ENCODE peak calls at places on chromosomes 13 and 19, in six cellular contexts. H, Z, S, X, F and B are unnamed samples.

GRCh38 chr19:5294403-5295160 is 46.0 kb downstream of the PTPRS start:
- DNase-seq in H (no peak), Z (no peak), S (no peak), X (no peak), F (no peak), B (no peak)

GRCh38 chr13:36418022-36418805 is 14.1 kb upstream of the CCNA1 start:
- DNase-seq in H (peak), Z (no peak), S (no peak), X (peak), F (no peak), B (no peak)

GRCh38 chr13:42007844-42008243 is 40.6 kb upstream of the DGKH start:
- DNase-seq in H (no peak), Z (peak), S (no peak), X (no peak), F (no peak), B (no peak)

GRCh38 chr19:5048727-5049553 is 80.0 kb downstream of the KDM4B start:
- DNase-seq in H (no peak), Z (no peak), S (no peak), X (no peak), F (no peak), B (no peak)

GRCh38 chr13:28566283-28566682 is 71.4 kb upstream of the FLT1 start:
- DNase-seq in H (no peak), Z (no peak), S (no peak), X (no peak), F (no peak), B (no peak)

GRCh38 chr13:51900471-51900870 is 38.7 kb downstream of the CCDC70 start:
- DNase-seq in H (no peak), Z (no peak), S (no peak), X (no peak), F (no peak), B (no peak)

GRCh38 chr19:16204005-16204294 is 6.2 kb downstream of the AP1M1 start:
- DNase-seq in H (no peak), Z (no peak), S (no peak), X (no peak), F (no peak), B (no peak)

GRCh38 chr13:48574036-48574796 is 41.3 kb upstream of the RCBTB2 start:
- DNase-seq in H (no peak), Z (no peak), S (no peak), X (no peak), F (no peak), B (no peak)

GRCh38 chr13:81406639-81407292 is 1065.8 kb upstream of the SPRY2 start:
- DNase-seq in H (no peak), Z (no peak), S (no peak), X (no peak), F (no peak), B (no peak)

GRCh38 chr13:87884874-87885273 is 213.7 kb downstream of the SLITRK5 start:
- DNase-seq in H (no peak), Z (no peak), S (peak), X (peak), F (peak), B (no peak)

GRCh38 chr13:101452519-101453485 is at the start of gene ITGBL1:
- DNase-seq in H (no peak), Z (no peak), S (no peak), X (no peak), F (no peak), B (no peak)

GRCh38 chr13:113758651-113759524 is at the start of gene TMEM255B:
- DNase-seq in H (peak), Z (no peak), S (peak), X (no peak), F (peak), B (peak)

GRCh38 chr19:17235618-17236413 is 9.8 kb downstream of the OCEL1 start:
- DNase-seq in H (peak), Z (no peak), S (peak), X (peak), F (peak), B (peak)

GRCh38 chr19:34017024-34017423 is 155.3 kb upstream of the LSM14A start:
- DNase-seq in H (no peak), Z (no peak), S (no peak), X (peak), F (no peak), B (no peak)

GRCh38 chr19:39197808-39198207 is 1.0 kb downstream of the NCCRP1 start:
- DNase-seq in H (no peak), Z (no peak), S (no peak), X (no peak), F (no peak), B (no peak)

GRCh38 chr19:51259348-51260245 is 8.7 kb downstream of the SIGLECL1 start:
- DNase-seq in H (peak), Z (no peak), S (peak), X (peak), F (no peak), B (no peak)

GRCh38 chr13:77479326-77479725 is 56.2 kb upstream of the SCEL start:
- DNase-seq in H (no peak), Z (no peak), S (no peak), X (no peak), F (no peak), B (no peak)

GRCh38 chr19:35249146-35249847 is 495 bp downstream of the LSR start:
- DNase-seq in H (no peak), Z (peak), S (no peak), X (peak), F (no peak), B (no peak)

GRCh38 chr19:48506138-48506733 is 5.4 kb downstream of the LMTK3 start:
- DNase-seq in H (no peak), Z (no peak), S (no peak), X (peak), F (peak), B (no peak)

GRCh38 chr13:78660130-78660857 is 1.3 kb upstream of the OBI1 start:
- DNase-seq in H (no peak), Z (no peak), S (peak), X (no peak), F (no peak), B (no peak)

GRCh38 chr13:30874111-30874510 is 32.0 kb upstream of the MEDAG start:
- DNase-seq in H (no peak), Z (no peak), S (no peak), X (no peak), F (no peak), B (no peak)

GRCh38 chr19:57314146-57314545 is 6.1 kb upstream of the ZNF543 start:
- DNase-seq in H (no peak), Z (no peak), S (no peak), X (no peak), F (no peak), B (no peak)

GRCh38 chr19:19459707-19460251 is 54.3 kb downstream of the GATAD2A start:
- DNase-seq in H (peak), Z (peak), S (no peak), X (peak), F (no peak), B (no peak)

GRCh38 chr13:44142911-44143665 is 230.5 kb upstream of the SERP2 start:
- DNase-seq in H (no peak), Z (peak), S (no peak), X (peak), F (no peak), B (no peak)

GRCh38 chr19:814108-815078 is 7.4 kb downstream of the PLPPR3 start:
- DNase-seq in H (peak), Z (no peak), S (no peak), X (no peak), F (no peak), B (no peak)

GRCh38 chr13:76854894-76855293 is 31.3 kb downstream of the KCTD12 start:
- DNase-seq in H (no peak), Z (peak), S (no peak), X (no peak), F (no peak), B (no peak)

GRCh38 chr19:45403781-45404556 is 900 bp downstream of the PPP1R13L start:
- DNase-seq in H (no peak), Z (peak), S (peak), X (no peak), F (peak), B (peak)

GRCh38 chr19:38101723-38102122 is 122.3 kb downstream of the DPF1 start:
- DNase-seq in H (no peak), Z (no peak), S (no peak), X (no peak), F (no peak), B (no peak)

GRCh38 chr13:110391273-110391672 is 84.2 kb downstream of the COL4A2 start:
- DNase-seq in H (no peak), Z (no peak), S (no peak), X (no peak), F (no peak), B (no peak)

GRCh38 chr19:31066385-31066784 is 282.9 kb downstream of the TSHZ3 start:
- DNase-seq in H (no peak), Z (peak), S (no peak), X (peak), F (no peak), B (peak)

GRCh38 chr13:100388923-100389322 is 199.7 kb downstream of the GGACT start:
- DNase-seq in H (peak), Z (no peak), S (no peak), X (no peak), F (peak), B (no peak)